ENCODE peak calls at places on chromosome 5, in nine cellular contexts. G, R, L, N, S, J, E, M and Q are unnamed samples.

GRCh38 chr5:88877826-88878225 is 5.2 kb downstream of the MEF2C start:
- DNase-seq in R (no peak), G (no peak), N (no peak), L (no peak), E (no peak), S (no peak), M (no peak), J (no peak), Q (no peak)

GRCh38 chr5:160442824-160443431 is 21.3 kb downstream of the PTTG1 start:
- DNase-seq in L (no peak), M (no peak), J (no peak), S (no peak), R (no peak), E (no peak), N (no peak), G (no peak), Q (no peak)

GRCh38 chr5:154474267-154474956 is 3.6 kb downstream of the HAND1 start:
- DNase-seq in R (no peak), G (no peak), E (no peak), L (no peak), N (no peak), J (no peak), M (no peak), S (no peak), Q (no peak)

GRCh38 chr5:172881691-172882370 is 47.8 kb downstream of the ERGIC1 start:
- DNase-seq in N (no peak), G (no peak), E (no peak), R (no peak), M (no peak), J (no peak), S (no peak), L (peak), Q (no peak)

GRCh38 chr5:153965102-153965645 is 73.5 kb downstream of the FAM114A2 start:
- DNase-seq in S (peak), M (peak), G (peak), N (peak), E (peak), J (peak), R (peak), L (peak), Q (peak)

GRCh38 chr5:96752341-96753016 is 55.3 kb downstream of the ERAP1 start:
- DNase-seq in N (peak), J (peak), L (peak), E (peak), G (no peak), M (no peak), S (no peak), R (peak), Q (peak)

GRCh38 chr5:111404270-111404769 is 108.0 kb downstream of the STARD4 start:
- DNase-seq in R (no peak), N (no peak), S (no peak), G (no peak), J (no peak), M (no peak), L (no peak), E (no peak), Q (no peak)

GRCh38 chr5:120615967-120616645 is 152.0 kb downstream of the PRR16 start:
- DNase-seq in G (no peak), J (no peak), N (peak), M (peak), L (peak), R (no peak), E (no peak), S (no peak), Q (no peak)

GRCh38 chr5:80958611-80959010 is 1.6 kb upstream of the RASGRF2 start:
- DNase-seq in S (no peak), N (no peak), L (no peak), J (no peak), E (no peak), M (no peak), R (peak), G (no peak), Q (no peak)

GRCh38 chr5:139799359-139799758 is 3.8 kb downstream of the PSD2 start:
- DNase-seq in G (no peak), L (no peak), S (no peak), E (no peak), R (no peak), M (no peak), N (no peak), J (no peak), Q (no peak)

GRCh38 chr5:67012241-67012640 is 184.4 kb downstream of the CD180 start:
- DNase-seq in G (no peak), J (peak), N (peak), M (no peak), E (no peak), R (no peak), S (no peak), L (peak), Q (no peak)

GRCh38 chr5:55593115-55593472 is 58.3 kb upstream of the PLPP1 start:
- DNase-seq in S (no peak), G (no peak), L (no peak), J (no peak), R (no peak), N (peak), E (no peak), M (no peak), Q (peak)

GRCh38 chr5:10828241-10828640 is 67.2 kb upstream of the DAP start:
- DNase-seq in M (peak), G (no peak), R (no peak), L (peak), J (no peak), N (no peak), S (no peak), E (no peak), Q (no peak)

GRCh38 chr5:110594866-110595265 is 131.6 kb downstream of the TMEM232 start:
- DNase-seq in L (no peak), N (no peak), J (no peak), E (no peak), R (no peak), M (no peak), S (no peak), G (no peak), Q (no peak)

GRCh38 chr5:125485003-125485641 is 738.7 kb upstream of the ZNF608 start:
- DNase-seq in N (peak), M (peak), J (peak), G (no peak), L (peak), E (peak), R (peak), S (no peak), Q (peak)

GRCh38 chr5:143003328-143003636 is 233.1 kb downstream of the ARHGAP26 start:
- DNase-seq in R (no peak), G (no peak), J (no peak), S (no peak), E (no peak), L (no peak), M (no peak), N (no peak), Q (no peak)

GRCh38 chr5:115072266-115073056 is 97.2 kb downstream of the TRIM36 start:
- DNase-seq in N (no peak), M (no peak), S (no peak), J (no peak), R (no peak), G (peak), L (no peak), E (no peak), Q (no peak)

GRCh38 chr5:852431-853401 is 1.9 kb upstream of the ZDHHC11 start:
- DNase-seq in R (no peak), L (no peak), M (no peak), G (no peak), S (no peak), N (no peak), E (no peak), J (no peak), Q (no peak)

GRCh38 chr5:141516648-141517025 is 27.8 kb downstream of the PCDHGC5 start:
- DNase-seq in R (no peak), G (no peak), L (no peak), E (no peak), N (no peak), M (no peak), S (no peak), J (no peak), Q (no peak)

GRCh38 chr5:140258016-140258415 is 44.9 kb downstream of the PFDN1 start:
- DNase-seq in L (peak), J (no peak), M (no peak), R (no peak), E (no peak), S (no peak), N (no peak), G (no peak), Q (no peak)

GRCh38 chr5:145028626-145029025 is 806.5 kb downstream of the PRELID2 start:
- DNase-seq in M (no peak), S (no peak), R (no peak), N (no peak), L (no peak), G (no peak), J (peak), E (no peak), Q (no peak)

GRCh38 chr5:135629164-135629563 is 50.4 kb upstream of the CXCL14 start:
- DNase-seq in E (no peak), R (no peak), M (no peak), L (no peak), J (no peak), S (no peak), G (peak), N (no peak), Q (no peak)

GRCh38 chr5:178234753-178235599 is 2.4 kb upstream of the PHYKPL start:
- DNase-seq in E (no peak), M (peak), R (peak), J (peak), N (peak), G (peak), S (peak), L (peak), Q (no peak)

GRCh38 chr5:17088051-17088450 is 129.4 kb upstream of the BASP1 start:
- DNase-seq in E (no peak), R (no peak), J (no peak), G (no peak), L (no peak), S (no peak), M (no peak), N (no peak), Q (no peak)

GRCh38 chr5:37197340-37198050 is 51.7 kb downstream of the CPLANE1 start:
- DNase-seq in G (no peak), S (no peak), J (peak), N (no peak), R (no peak), L (peak), E (no peak), M (no peak), Q (no peak)

GRCh38 chr5:135075621-135076585 is 41.9 kb upstream of the PITX1 start:
- DNase-seq in L (peak), E (no peak), N (peak), M (no peak), J (no peak), G (no peak), S (no peak), R (no peak), Q (no peak)

GRCh38 chr5:139386039-139386438 is 2.9 kb upstream of the SLC23A1 start:
- DNase-seq in R (no peak), S (no peak), M (no peak), N (peak), E (no peak), J (no peak), G (no peak), L (no peak), Q (no peak)

GRCh38 chr5:90941002-90941720 is 382.6 kb downstream of the ADGRV1 start:
- DNase-seq in J (no peak), M (no peak), S (no peak), E (no peak), G (no peak), R (peak), N (no peak), L (no peak), Q (peak)

GRCh38 chr5:82351754-82352145 is 73.6 kb upstream of the RPS23 start:
- DNase-seq in L (peak), S (no peak), J (peak), R (peak), E (peak), G (no peak), N (peak), M (no peak), Q (peak)

GRCh38 chr5:172213126-172213525 is 19.2 kb downstream of the EFCAB9 start:
- DNase-seq in E (no peak), S (no peak), N (no peak), M (no peak), J (peak), G (no peak), R (no peak), L (no peak), Q (no peak)

GRCh38 chr5:67577424-67577823 is 380.8 kb upstream of the CD180 start:
- DNase-seq in M (no peak), N (peak), L (peak), E (no peak), G (no peak), S (no peak), J (no peak), R (peak), Q (no peak)

GRCh38 chr5:103474671-103475070 is 87.9 kb downstream of the NUDT12 start:
- DNase-seq in J (peak), S (no peak), G (no peak), M (no peak), L (peak), E (no peak), R (no peak), N (no peak), Q (no peak)